ENCODE peak calls at places on chromosomes 5 and 9, in ten cellular contexts. One of them, this sample, is unnamed. For H3K4me1, the result is how much of the 10 kb centered on the place peaks cover.

GRCh38 chr5:127958421-127959011 is 125.0 kb upstream of the SLC12A2 start:
- DNase-seq in CD8-positive, alpha-beta T cell: no peak
- DNase-seq in OCI-LY7: no peak
- DNase-seq in right cardiac atrium: no peak
- DNase-seq in GM23248: no peak
- DNase-seq in aorta: no peak
- DNase-seq in small intestine: peak
- DNase-seq in right lobe of liver: no peak
- DNase-seq in HCT116: no peak
- DNase-seq in CD4-positive, alpha-beta memory T cell: no peak
- DNase-seq in this sample: no peak

GRCh38 chr5:55303238-55303690 is 4.2 kb downstream of the DHX29 start:
- DNase-seq in CD8-positive, alpha-beta T cell: no peak
- DNase-seq in OCI-LY7: no peak
- DNase-seq in right cardiac atrium: no peak
- DNase-seq in GM23248: peak
- DNase-seq in aorta: no peak
- DNase-seq in small intestine: peak
- DNase-seq in right lobe of liver: no peak
- DNase-seq in HCT116: no peak
- DNase-seq in CD4-positive, alpha-beta memory T cell: no peak
- DNase-seq in this sample: no peak

GRCh38 chr5:148961261-148962199 is 101.3 kb downstream of the SH3TC2 start:
- DNase-seq in CD8-positive, alpha-beta T cell: no peak
- DNase-seq in OCI-LY7: no peak
- DNase-seq in right cardiac atrium: no peak
- DNase-seq in GM23248: peak
- DNase-seq in aorta: no peak
- DNase-seq in small intestine: no peak
- DNase-seq in right lobe of liver: peak
- DNase-seq in HCT116: no peak
- DNase-seq in CD4-positive, alpha-beta memory T cell: no peak
- DNase-seq in this sample: no peak

GRCh38 chr5:120604898-120605297 is 140.8 kb downstream of the PRR16 start:
- DNase-seq in CD8-positive, alpha-beta T cell: no peak
- DNase-seq in OCI-LY7: no peak
- DNase-seq in right cardiac atrium: no peak
- DNase-seq in GM23248: peak
- DNase-seq in aorta: no peak
- DNase-seq in small intestine: no peak
- DNase-seq in right lobe of liver: no peak
- DNase-seq in HCT116: peak
- DNase-seq in CD4-positive, alpha-beta memory T cell: no peak
- DNase-seq in this sample: no peak

GRCh38 chr5:175305251-175305650 is 138.7 kb downstream of the DRD1 start:
- DNase-seq in CD8-positive, alpha-beta T cell: no peak
- DNase-seq in OCI-LY7: no peak
- DNase-seq in right cardiac atrium: no peak
- DNase-seq in GM23248: no peak
- DNase-seq in aorta: no peak
- DNase-seq in small intestine: no peak
- DNase-seq in right lobe of liver: no peak
- DNase-seq in HCT116: no peak
- DNase-seq in CD4-positive, alpha-beta memory T cell: no peak
- DNase-seq in this sample: no peak

GRCh38 chr9:135907006-135907434 is 326 bp downstream of the CAMSAP1 start:
- DNase-seq in CD8-positive, alpha-beta T cell: no peak
- DNase-seq in OCI-LY7: no peak
- DNase-seq in right cardiac atrium: peak
- DNase-seq in GM23248: peak
- DNase-seq in aorta: peak
- DNase-seq in small intestine: peak
- DNase-seq in right lobe of liver: peak
- DNase-seq in HCT116: no peak
- DNase-seq in CD4-positive, alpha-beta memory T cell: no peak
- DNase-seq in this sample: peak

GRCh38 chr5:13985736-13986418 is 41.4 kb upstream of the DNAH5 start:
- DNase-seq in CD8-positive, alpha-beta T cell: no peak
- DNase-seq in OCI-LY7: no peak
- DNase-seq in right cardiac atrium: no peak
- DNase-seq in GM23248: peak
- DNase-seq in aorta: peak
- DNase-seq in small intestine: no peak
- DNase-seq in right lobe of liver: peak
- DNase-seq in HCT116: peak
- DNase-seq in CD4-positive, alpha-beta memory T cell: no peak
- DNase-seq in this sample: no peak

GRCh38 chr5:55154893-55155292 is 5.1 kb upstream of the GPX8 start:
- DNase-seq in CD8-positive, alpha-beta T cell: no peak
- DNase-seq in OCI-LY7: no peak
- DNase-seq in right cardiac atrium: no peak
- DNase-seq in GM23248: peak
- DNase-seq in aorta: no peak
- DNase-seq in small intestine: no peak
- DNase-seq in right lobe of liver: no peak
- DNase-seq in HCT116: no peak
- DNase-seq in CD4-positive, alpha-beta memory T cell: no peak
- DNase-seq in this sample: no peak

GRCh38 chr5:72465601-72466563 is 41.3 kb downstream of the ZNF366 start:
- DNase-seq in CD8-positive, alpha-beta T cell: no peak
- DNase-seq in OCI-LY7: no peak
- DNase-seq in right cardiac atrium: no peak
- DNase-seq in GM23248: peak
- DNase-seq in aorta: no peak
- DNase-seq in small intestine: no peak
- DNase-seq in right lobe of liver: no peak
- DNase-seq in HCT116: no peak
- DNase-seq in CD4-positive, alpha-beta memory T cell: no peak
- DNase-seq in this sample: no peak

GRCh38 chr5:75475364-75475763 is 36.1 kb downstream of the CERT1 start:
- DNase-seq in CD8-positive, alpha-beta T cell: no peak
- DNase-seq in OCI-LY7: no peak
- DNase-seq in right cardiac atrium: no peak
- DNase-seq in GM23248: no peak
- DNase-seq in aorta: no peak
- DNase-seq in small intestine: no peak
- DNase-seq in right lobe of liver: no peak
- DNase-seq in HCT116: no peak
- DNase-seq in CD4-positive, alpha-beta memory T cell: no peak
- DNase-seq in this sample: no peak

GRCh38 chr9:133184971-133185370 is 21.3 kb upstream of the GBGT1 start:
- DNase-seq in CD8-positive, alpha-beta T cell: peak
- DNase-seq in OCI-LY7: peak
- DNase-seq in right cardiac atrium: no peak
- DNase-seq in GM23248: peak
- DNase-seq in aorta: no peak
- DNase-seq in small intestine: peak
- DNase-seq in right lobe of liver: no peak
- DNase-seq in HCT116: peak
- DNase-seq in CD4-positive, alpha-beta memory T cell: peak
- DNase-seq in this sample: no peak

GRCh38 chr9:109448223-109448622 is 49.9 kb downstream of the PTPN3 start:
- DNase-seq in CD8-positive, alpha-beta T cell: no peak
- DNase-seq in OCI-LY7: no peak
- DNase-seq in right cardiac atrium: no peak
- DNase-seq in GM23248: peak
- DNase-seq in aorta: no peak
- DNase-seq in small intestine: no peak
- DNase-seq in right lobe of liver: no peak
- DNase-seq in HCT116: no peak
- DNase-seq in CD4-positive, alpha-beta memory T cell: no peak
- DNase-seq in this sample: no peak

GRCh38 chr5:150641006-150641570 is 628 bp downstream of the SYNPO start:
- DNase-seq in CD8-positive, alpha-beta T cell: no peak
- DNase-seq in OCI-LY7: no peak
- DNase-seq in right cardiac atrium: peak
- DNase-seq in GM23248: peak
- DNase-seq in aorta: peak
- DNase-seq in small intestine: no peak
- DNase-seq in right lobe of liver: peak
- DNase-seq in HCT116: no peak
- DNase-seq in CD4-positive, alpha-beta memory T cell: no peak
- DNase-seq in this sample: peak

GRCh38 chr5:150638488-150639316 is 1.8 kb upstream of the SYNPO start:
- DNase-seq in CD8-positive, alpha-beta T cell: no peak
- DNase-seq in OCI-LY7: no peak
- DNase-seq in right cardiac atrium: peak
- DNase-seq in GM23248: no peak
- DNase-seq in aorta: no peak
- DNase-seq in small intestine: no peak
- DNase-seq in right lobe of liver: no peak
- DNase-seq in HCT116: no peak
- DNase-seq in CD4-positive, alpha-beta memory T cell: no peak
- DNase-seq in this sample: peak

GRCh38 chr5:150640311-150641005 is at the start of gene SYNPO:
- DNase-seq in CD8-positive, alpha-beta T cell: no peak
- DNase-seq in OCI-LY7: no peak
- DNase-seq in right cardiac atrium: peak
- DNase-seq in GM23248: peak
- DNase-seq in aorta: peak
- DNase-seq in small intestine: peak
- DNase-seq in right lobe of liver: peak
- DNase-seq in HCT116: no peak
- DNase-seq in CD4-positive, alpha-beta memory T cell: no peak
- DNase-seq in this sample: peak

GRCh38 chr5:150639317-150639738 is 1.1 kb upstream of the SYNPO start:
- DNase-seq in CD8-positive, alpha-beta T cell: no peak
- DNase-seq in OCI-LY7: no peak
- DNase-seq in right cardiac atrium: no peak
- DNase-seq in GM23248: no peak
- DNase-seq in aorta: no peak
- DNase-seq in small intestine: no peak
- DNase-seq in right lobe of liver: no peak
- DNase-seq in HCT116: no peak
- DNase-seq in CD4-positive, alpha-beta memory T cell: no peak
- DNase-seq in this sample: peak

GRCh38 chr5:150639751-150640150 is 709 bp upstream of the SYNPO start:
- DNase-seq in CD8-positive, alpha-beta T cell: no peak
- DNase-seq in OCI-LY7: no peak
- DNase-seq in right cardiac atrium: peak
- DNase-seq in GM23248: no peak
- DNase-seq in aorta: no peak
- DNase-seq in small intestine: no peak
- DNase-seq in right lobe of liver: no peak
- DNase-seq in HCT116: no peak
- DNase-seq in CD4-positive, alpha-beta memory T cell: no peak
- DNase-seq in this sample: peak
- H3K4me1 ChIP-seq in CD8-positive, alpha-beta T cell: under half
- H3K4me1 ChIP-seq in OCI-LY7: under half
- H3K4me1 ChIP-seq in right cardiac atrium: under half
- H3K4me1 ChIP-seq in GM23248: half or more
- H3K4me1 ChIP-seq in aorta: under half
- H3K4me1 ChIP-seq in small intestine: under half
- H3K4me1 ChIP-seq in right lobe of liver: half or more
- H3K4me1 ChIP-seq in HCT116: half or more
- H3K4me1 ChIP-seq in CD4-positive, alpha-beta memory T cell: under half
- H3K4me1 ChIP-seq in this sample: half or more

GRCh38 chr5:171310816-171311697 is 2.0 kb downstream of the TLX3 start:
- DNase-seq in CD8-positive, alpha-beta T cell: no peak
- DNase-seq in OCI-LY7: no peak
- DNase-seq in right cardiac atrium: peak
- DNase-seq in GM23248: peak
- DNase-seq in aorta: no peak
- DNase-seq in small intestine: no peak
- DNase-seq in right lobe of liver: no peak
- DNase-seq in HCT116: no peak
- DNase-seq in CD4-positive, alpha-beta memory T cell: no peak
- DNase-seq in this sample: peak
- H3K4me3 ChIP-seq in CD8-positive, alpha-beta T cell: no peak
- H3K4me3 ChIP-seq in OCI-LY7: no peak
- H3K4me3 ChIP-seq in right cardiac atrium: peak
- H3K4me3 ChIP-seq in GM23248: no peak
- H3K4me3 ChIP-seq in aorta: no peak
- H3K4me3 ChIP-seq in small intestine: no peak
- H3K4me3 ChIP-seq in right lobe of liver: no peak
- H3K4me3 ChIP-seq in HCT116: no peak
- H3K4me3 ChIP-seq in CD4-positive, alpha-beta memory T cell: no peak
- H3K4me3 ChIP-seq in this sample: no peak

DNA sequence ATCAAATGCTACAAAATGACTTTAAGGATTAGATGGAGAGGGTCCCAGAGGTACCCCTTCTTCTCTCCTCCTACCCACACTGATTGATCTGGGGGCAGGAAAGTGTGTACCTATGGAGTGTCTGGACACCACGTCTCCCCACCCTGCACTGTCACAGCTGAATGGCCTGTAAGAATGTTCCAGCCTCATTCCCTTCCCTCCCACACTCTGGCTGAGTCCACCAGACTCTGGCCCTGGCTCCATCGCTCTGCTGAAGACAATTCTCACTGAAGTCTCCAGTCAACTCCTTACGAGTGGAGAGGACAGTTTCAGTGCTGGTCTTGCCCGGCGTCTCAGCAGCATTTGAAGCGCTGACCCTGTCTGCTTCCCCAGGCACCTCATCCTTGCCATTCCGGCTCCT is 105.8 kb downstream of the TTLL11 start:
- DNase-seq in CD8-positive, alpha-beta T cell: no peak
- DNase-seq in OCI-LY7: no peak
- DNase-seq in right cardiac atrium: no peak
- DNase-seq in GM23248: peak
- DNase-seq in aorta: no peak
- DNase-seq in small intestine: no peak
- DNase-seq in right lobe of liver: no peak
- DNase-seq in HCT116: no peak
- DNase-seq in CD4-positive, alpha-beta memory T cell: no peak
- DNase-seq in this sample: no peak
- H3K4me1 ChIP-seq in CD8-positive, alpha-beta T cell: under half
- H3K4me1 ChIP-seq in OCI-LY7: under half
- H3K4me1 ChIP-seq in right cardiac atrium: under half
- H3K4me1 ChIP-seq in GM23248: under half
- H3K4me1 ChIP-seq in aorta: under half
- H3K4me1 ChIP-seq in small intestine: under half
- H3K4me1 ChIP-seq in right lobe of liver: under half
- H3K4me1 ChIP-seq in HCT116: under half
- H3K4me1 ChIP-seq in CD4-positive, alpha-beta memory T cell: under half
- H3K4me1 ChIP-seq in this sample: under half

DNA sequence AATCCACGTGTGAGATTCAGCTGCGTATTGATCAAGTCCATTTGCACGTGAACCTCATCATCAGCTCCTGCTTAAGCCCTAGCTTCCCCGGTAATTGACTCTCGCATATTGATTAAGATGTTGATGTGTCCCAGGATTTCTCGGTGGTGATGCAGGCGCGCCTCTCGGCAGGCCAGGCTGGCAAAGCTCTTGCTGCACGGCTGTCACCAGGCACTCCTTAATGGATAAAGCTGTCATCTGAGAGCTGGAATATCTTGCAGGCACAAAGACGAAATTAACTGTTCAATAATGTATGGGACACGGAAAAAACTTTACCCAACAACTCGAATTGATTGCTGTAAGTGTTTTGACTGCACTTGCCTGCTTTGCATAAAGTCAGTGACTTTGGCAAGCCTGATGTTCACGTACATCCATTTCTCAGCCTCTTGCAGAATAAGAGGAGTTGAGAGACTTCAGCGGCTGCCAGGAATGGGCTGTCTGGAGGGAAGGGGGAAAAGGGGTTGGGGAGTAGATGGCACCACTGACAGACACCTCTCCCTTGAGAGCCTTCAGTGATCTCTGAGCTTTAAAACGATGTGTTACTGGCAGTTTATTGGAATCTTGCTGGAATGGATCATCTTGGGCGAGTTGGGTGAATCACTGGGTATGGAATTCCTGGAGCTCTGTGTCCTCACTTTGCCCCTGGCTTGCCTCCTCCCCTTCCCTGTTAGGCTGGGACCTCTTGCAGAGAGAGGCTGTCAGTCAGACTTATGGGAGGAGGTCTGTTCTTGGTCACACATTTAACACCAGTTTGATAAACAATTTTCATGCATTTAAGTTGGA is 650.3 kb downstream of the CCDC171 start:
- DNase-seq in CD8-positive, alpha-beta T cell: no peak
- DNase-seq in OCI-LY7: no peak
- DNase-seq in right cardiac atrium: no peak
- DNase-seq in GM23248: peak
- DNase-seq in aorta: no peak
- DNase-seq in small intestine: no peak
- DNase-seq in right lobe of liver: no peak
- DNase-seq in HCT116: no peak
- DNase-seq in CD4-positive, alpha-beta memory T cell: no peak
- DNase-seq in this sample: no peak
- H3K4me3 ChIP-seq in CD8-positive, alpha-beta T cell: no peak
- H3K4me3 ChIP-seq in OCI-LY7: no peak
- H3K4me3 ChIP-seq in right cardiac atrium: no peak
- H3K4me3 ChIP-seq in GM23248: peak
- H3K4me3 ChIP-seq in aorta: no peak
- H3K4me3 ChIP-seq in small intestine: no peak
- H3K4me3 ChIP-seq in right lobe of liver: no peak
- H3K4me3 ChIP-seq in HCT116: no peak
- H3K4me3 ChIP-seq in CD4-positive, alpha-beta memory T cell: no peak
- H3K4me3 ChIP-seq in this sample: no peak

This sample was measured in kidney.